ENCODE peak calls at places on chromosomes 6 and 20, in eight cellular contexts. S is Panc1; Y is NCI-H446; F is stimulated activated CD4-positive, alpha-beta T cell treated with anti-CD3 and anti-CD28 coated beads, Interleukin-15, amount 100 ng/mL, for 1 hour; T is GM04504; M is HEK293T; G is astrocyte of the hippocampus; C is Caki2. P is an unnamed sample.

GRCh38 chr6:163151212-163151611 is 263.3 kb upstream of the QKI start:
- DNase-seq in S (no peak), Y (no peak), F (no peak), T (no peak), M (no peak), G (peak; percentile 80), C (no peak), P (no peak)

GRCh38 chr20:11186301-11187008 is 512.7 kb upstream of the JAG1 start:
- DNase-seq in S (no peak), Y (no peak), F (no peak), T (no peak), M (no peak), G (no peak), C (no peak), P (no peak)

GRCh38 chr6:1552296-1552761 is 57.4 kb upstream of the FOXC1 start:
- DNase-seq in S (no peak), Y (no peak), F (no peak), T (no peak), M (peak; percentile 46), G (peak; percentile 4), C (no peak), P (no peak)

GRCh38 chr20:62597416-62598115 is 44.7 kb upstream of the SLCO4A1 start:
- DNase-seq in S (no peak), Y (no peak), F (no peak), T (no peak), M (no peak), G (no peak), C (no peak), P (no peak)

GRCh38 chr20:4961746-4962145 is 39.6 kb downstream of the SLC23A2 start:
- DNase-seq in S (no peak), Y (no peak), F (no peak), T (peak; percentile 60), M (no peak), G (no peak), C (peak; percentile 38), P (no peak)

GRCh38 chr20:61538481-61539265 is 286.6 kb downstream of the CDH4 start:
- DNase-seq in S (no peak), Y (no peak), F (no peak), T (no peak), M (no peak), G (no peak), C (no peak), P (no peak)

GRCh38 chr20:56393133-56393472 is 658 bp downstream of the CSTF1 start:
- DNase-seq in S (no peak), Y (no peak), F (no peak), T (no peak), M (no peak), G (no peak), C (no peak), P (peak; percentile 12)

GRCh38 chr6:13486679-13487121 is 700 bp downstream of the GFOD1 start:
- DNase-seq in S (no peak), Y (peak; percentile 43), F (no peak), T (no peak), M (peak; percentile 60), G (peak; percentile 79), C (peak; percentile 43), P (no peak)

GRCh38 chr6:79038061-79038460 is 40.0 kb downstream of the PHIP start:
- DNase-seq in S (no peak), Y (no peak), F (no peak), T (no peak), M (no peak), G (no peak), C (no peak), P (no peak)

GRCh38 chr6:131979515-131980337 is 28.6 kb upstream of the CCN2 start:
- DNase-seq in S (no peak), Y (no peak), F (no peak), T (peak; percentile 56), M (no peak), G (peak; percentile 76), C (peak; percentile 96), P (no peak)

GRCh38 chr20:58054744-58055373 is 173.6 kb downstream of the ANKRD60 start:
- DNase-seq in S (no peak), Y (no peak), F (no peak), T (no peak), M (no peak), G (peak; percentile 47), C (no peak), P (no peak)

GRCh38 chr6:18835976-18836375 is 448.8 kb downstream of the RNF144B start:
- DNase-seq in S (no peak), Y (no peak), F (no peak), T (no peak), M (no peak), G (no peak), C (no peak), P (no peak)

GRCh38 chr6:143513410-143513809 is 1.9 kb upstream of the FUCA2 start:
- DNase-seq in S (no peak), Y (no peak), F (no peak), T (no peak), M (peak; percentile 65), G (no peak), C (no peak), P (no peak)

GRCh38 chr20:21509597-21510331 is 4.1 kb downstream of the NKX2-2 start:
- DNase-seq in S (no peak), Y (no peak), F (no peak), T (peak; percentile 29), M (no peak), G (no peak), C (no peak), P (no peak)

GRCh38 chr20:531608-532007 is 12.0 kb downstream of the CSNK2A1 start:
- DNase-seq in S (no peak), Y (no peak), F (no peak), T (no peak), M (no peak), G (no peak), C (peak; percentile 41), P (no peak)

GRCh38 chr6:8066108-8066507 is 1.9 kb upstream of the BLOC1S5 start:
- DNase-seq in S (no peak), Y (no peak), F (no peak), T (no peak), M (no peak), G (no peak), C (no peak), P (no peak)

GRCh38 chr6:160197662-160198061 is 61.0 kb downstream of the SLC22A2 start:
- DNase-seq in S (no peak), Y (no peak), F (no peak), T (no peak), M (no peak), G (no peak), C (no peak), P (no peak)

GRCh38 chr20:10316582-10316981 is 98.0 kb downstream of the SNAP25 start:
- DNase-seq in S (peak; percentile 7), Y (no peak), F (no peak), T (no peak), M (no peak), G (no peak), C (peak; percentile 27), P (no peak)

GRCh38 chr6:4675086-4675485 is 101.1 kb upstream of the CDYL start:
- DNase-seq in S (no peak), Y (no peak), F (no peak), T (no peak), M (no peak), G (no peak), C (no peak), P (no peak)

GRCh38 chr6:33713786-33714185 is 2.3 kb upstream of the UQCC2 start:
- DNase-seq in S (no peak), Y (no peak), F (no peak), T (no peak), M (no peak), G (no peak), C (no peak), P (no peak)

GRCh38 chr6:147676896-147677295 is 168.4 kb downstream of the SAMD5 start:
- DNase-seq in S (no peak), Y (no peak), F (no peak), T (no peak), M (no peak), G (no peak), C (no peak), P (no peak)

GRCh38 chr6:4861564-4861963 is 85.4 kb downstream of the CDYL start:
- DNase-seq in S (no peak), Y (no peak), F (no peak), T (no peak), M (no peak), G (no peak), C (no peak), P (no peak)

GRCh38 chr6:47780510-47781356 is 1.1 kb upstream of the OPN5 start:
- DNase-seq in S (peak; percentile 76), Y (peak; percentile 62), F (no peak), T (peak; percentile 39), M (peak; percentile 59), G (peak; percentile 84), C (peak; percentile 81), P (peak; percentile 54)

GRCh38 chr20:1934578-1935573 is 39.7 kb downstream of the SIRPA start:
- DNase-seq in S (no peak), Y (no peak), F (no peak), T (peak; percentile 88), M (no peak), G (peak; percentile 15), C (no peak), P (no peak)

GRCh38 chr6:72466971-72467566 is 154.8 kb upstream of the KCNQ5 start:
- DNase-seq in S (no peak), Y (peak; percentile 31), F (no peak), T (no peak), M (no peak), G (peak; percentile 18), C (no peak), P (no peak)

GRCh38 chr20:1863296-1863695 is 31.9 kb upstream of the SIRPA start:
- DNase-seq in S (no peak), Y (no peak), F (no peak), T (no peak), M (no peak), G (no peak), C (no peak), P (no peak)

GRCh38 chr6:130252527-130253237 is 29.9 kb upstream of the SAMD3 start:
- DNase-seq in S (no peak), Y (no peak), F (no peak), T (no peak), M (no peak), G (peak; percentile 2), C (no peak), P (no peak)

GRCh38 chr6:139161169-139161568 is 26.3 kb downstream of the HECA start:
- DNase-seq in S (no peak), Y (no peak), F (peak; percentile 45), T (no peak), M (no peak), G (peak; percentile 80), C (no peak), P (no peak)

GRCh38 chr6:33298773-33299236 is at the start of gene RGL2:
- DNase-seq in S (no peak), Y (no peak), F (peak; percentile 35), T (peak; percentile 46), M (peak; percentile 23), G (peak; percentile 80), C (no peak), P (no peak)

GRCh38 chr20:13260620-13261279 is 39.7 kb downstream of the ISM1 start:
- DNase-seq in S (no peak), Y (no peak), F (no peak), T (no peak), M (no peak), G (no peak), C (no peak), P (no peak)

GRCh38 chr6:43009124-43009523 is 4.6 kb downstream of the MEA1 start:
- DNase-seq in S (no peak), Y (no peak), F (no peak), T (no peak), M (peak; percentile 46), G (peak; percentile 43), C (peak; percentile 30), P (peak; percentile 26)

GRCh38 chr6:4344317-4344899 is 209.0 kb upstream of the ECI2 start:
- DNase-seq in S (no peak), Y (no peak), F (no peak), T (no peak), M (no peak), G (no peak), C (no peak), P (no peak)

GRCh38 chr6:50992704-50993625 is 174.3 kb downstream of the TFAP2B start:
- DNase-seq in S (no peak), Y (no peak), F (no peak), T (no peak), M (no peak), G (no peak), C (no peak), P (no peak)

GRCh38 chr6:131651782-131652181 is 14.7 kb downstream of the ENPP3 start:
- DNase-seq in S (no peak), Y (no peak), F (no peak), T (no peak), M (no peak), G (no peak), C (no peak), P (no peak)

P was measured in NCI-H1694.